ENCODE peak calls at places on chromosomes 4 and X, in seven cellular contexts. S is CD8-positive, alpha-beta T cell; C is fibroblast of villous mesenchyme; F is tibial nerve; Z is right lobe of liver; O is fibroblast of pulmonary artery; E is HL-60. Q is an unnamed sample.

GRCh38 chr4:26985836-26986235 is 125.2 kb downstream of the STIM2 start:
- DNase-seq in S (no peak), C (peak; percentile 74), F (no peak), Z (no peak), O (no peak), E (peak; percentile 14), Q (no peak)

GRCh38 chrX:331772-332495 is 13.3 kb upstream of the GTPBP6 start:
- DNase-seq in S (no peak), C (no peak), F (no peak), Z (no peak), O (no peak), E (no peak), Q (peak; percentile 41)

GRCh38 chr4:56699537-56699936 is 18.4 kb upstream of the HOPX start:
- DNase-seq in S (no peak), C (peak; percentile 60), F (no peak), Z (no peak), O (no peak), E (no peak), Q (no peak)

GRCh38 chrX:109839694-109840358 is 106.8 kb upstream of the ACSL4 start:
- DNase-seq in S (no peak), C (peak; percentile 39), F (no peak), Z (no peak), O (peak; percentile 74), E (peak; percentile 65), Q (no peak)

GRCh38 chr4:151486166-151486565 is 77.2 kb downstream of the FHIP1A start:
- DNase-seq in S (no peak), C (peak; percentile 24), F (no peak), Z (no peak), O (peak; percentile 8), E (no peak), Q (no peak)

GRCh38 chr4:87092389-87093141 is 127.9 kb downstream of the KLHL8 start:
- DNase-seq in S (no peak), C (peak; percentile 88), F (peak; percentile 24), Z (peak; percentile 84), O (peak; percentile 92), E (peak; percentile 95), Q (peak; percentile 50)

GRCh38 chr4:1079711-1080265 is 33.6 kb downstream of the RNF212 start:
- DNase-seq in S (no peak), C (no peak), F (no peak), Z (peak; percentile 27), O (no peak), E (no peak), Q (no peak)

GRCh38 chr4:61070269-61070668 is 129.9 kb upstream of the ADGRL3 start:
- DNase-seq in S (no peak), C (no peak), F (no peak), Z (no peak), O (no peak), E (peak; percentile 6), Q (no peak)

GRCh38 chrX:122817321-122817720 is 366.8 kb upstream of the GRIA3 start:
- DNase-seq in S (no peak), C (no peak), F (no peak), Z (no peak), O (no peak), E (no peak), Q (no peak)

GRCh38 chr4:119151161-119151560 is 15.5 kb downstream of the MYOZ2 start:
- DNase-seq in S (no peak), C (no peak), F (no peak), Z (no peak), O (peak; percentile 19), E (no peak), Q (no peak)

GRCh38 chr4:101697266-101697665 is 93.3 kb upstream of the BANK1 start:
- DNase-seq in S (no peak), C (no peak), F (no peak), Z (no peak), O (no peak), E (no peak), Q (peak; percentile 53)

GRCh38 chrX:22538581-22538980 is 265.9 kb downstream of the CBLL2 start:
- DNase-seq in S (no peak), C (no peak), F (no peak), Z (no peak), O (no peak), E (no peak), Q (no peak)

GRCh38 chr4:179352221-179352620 is 1910.0 kb upstream of the AGA start:
- DNase-seq in S (no peak), C (no peak), F (no peak), Z (no peak), O (no peak), E (no peak), Q (no peak)

GRCh38 chr4:170884965-170885583 is 795.3 kb upstream of the AADAT start:
- DNase-seq in S (no peak), C (no peak), F (no peak), Z (no peak), O (no peak), E (no peak), Q (no peak)

GRCh38 chr4:106614446-106614845 is 245.9 kb upstream of the GIMD1 start:
- DNase-seq in S (no peak), C (no peak), F (no peak), Z (no peak), O (no peak), E (no peak), Q (no peak)

GRCh38 chr4:182923376-182923775 is 6.2 kb upstream of the DCTD start:
- DNase-seq in S (no peak), C (peak; percentile 28), F (no peak), Z (no peak), O (no peak), E (no peak), Q (no peak)

GRCh38 chr4:1113311-1114009 is at the start of gene RNF212:
- DNase-seq in S (peak; percentile 33), C (peak; percentile 5), F (no peak), Z (no peak), O (peak; percentile 6), E (no peak), Q (no peak)

GRCh38 chr4:182062458-182062857 is 180.7 kb upstream of the TENM3 start:
- DNase-seq in S (no peak), C (peak; percentile 2), F (no peak), Z (no peak), O (no peak), E (no peak), Q (no peak)

GRCh38 chr4:99968330-99968729 is 18.3 kb upstream of the H2AZ1 start:
- DNase-seq in S (no peak), C (peak; percentile 66), F (no peak), Z (no peak), O (peak; percentile 50), E (no peak), Q (no peak)

GRCh38 chr4:14863420-14864364 is 138.6 kb upstream of the CPEB2 start:
- DNase-seq in S (no peak), C (no peak), F (no peak), Z (no peak), O (no peak), E (no peak), Q (no peak)

GRCh38 chrX:130108647-130109428 is 1.5 kb downstream of the ELF4 start:
- DNase-seq in S (peak; percentile 53), C (no peak), F (no peak), Z (no peak), O (no peak), E (peak; percentile 65), Q (no peak)

GRCh38 chr4:32163125-32163524 is 1443.0 kb downstream of the PCDH7 start:
- DNase-seq in S (no peak), C (no peak), F (no peak), Z (no peak), O (no peak), E (peak; percentile 18), Q (no peak)

GRCh38 chr4:112321768-112322684 is 24.9 kb downstream of the ALPK1 start:
- DNase-seq in S (peak; percentile 76), C (peak; percentile 67), F (peak; percentile 54), Z (peak; percentile 65), O (peak; percentile 73), E (peak; percentile 79), Q (peak; percentile 48)

GRCh38 chr4:138910914-138911336 is 104.7 kb upstream of the NOCT start:
- DNase-seq in S (no peak), C (peak; percentile 81), F (peak; percentile 23), Z (peak; percentile 70), O (peak; percentile 96), E (no peak), Q (peak; percentile 84)

GRCh38 chrX:155108427-155108826 is 37.1 kb downstream of the BRCC3 start:
- DNase-seq in S (no peak), C (no peak), F (no peak), Z (no peak), O (no peak), E (no peak), Q (no peak)

DNA sequence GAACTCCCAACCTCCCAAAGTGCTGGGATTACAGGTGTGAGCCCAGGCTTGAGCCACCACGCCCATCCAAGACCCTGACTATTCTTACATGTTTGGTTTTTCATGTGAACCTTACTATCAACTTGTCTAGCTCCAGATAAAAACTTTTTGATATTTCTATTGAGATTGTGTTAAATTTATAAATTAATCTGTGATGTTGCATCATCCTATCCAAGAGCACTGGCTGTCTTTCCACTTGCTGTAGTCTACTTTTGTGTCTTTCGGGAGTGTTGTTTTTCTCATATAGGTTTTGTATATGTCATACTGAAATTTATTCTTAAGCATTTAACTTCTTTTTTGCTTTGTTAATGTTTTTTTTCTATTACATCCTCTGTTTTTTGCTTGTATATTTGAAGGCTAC is 34.6 kb downstream of the BRCC3 start:
- DNase-seq in S (no peak), C (no peak), F (no peak), Z (no peak), O (no peak), E (no peak), Q (no peak)
- H3K4me3 ChIP-seq in S (no peak overlapping the region), C (no peak overlapping the region), F (no peak overlapping the region), Z (no peak overlapping the region), O (no peak overlapping the region), E (no peak overlapping the region), Q (no peak overlapping the region)

GRCh38 chrX:53018627-53019026 is 30.0 kb upstream of the GPR173 start:
- DNase-seq in S (no peak), C (no peak), F (no peak), Z (no peak), O (no peak), E (no peak), Q (no peak)
- TF ChIP-seq CTCF in S (no peak), C (peak; percentile 17), F (no peak), Z (no peak), O (peak; percentile 6), E (no peak), Q (no peak)

DNA sequence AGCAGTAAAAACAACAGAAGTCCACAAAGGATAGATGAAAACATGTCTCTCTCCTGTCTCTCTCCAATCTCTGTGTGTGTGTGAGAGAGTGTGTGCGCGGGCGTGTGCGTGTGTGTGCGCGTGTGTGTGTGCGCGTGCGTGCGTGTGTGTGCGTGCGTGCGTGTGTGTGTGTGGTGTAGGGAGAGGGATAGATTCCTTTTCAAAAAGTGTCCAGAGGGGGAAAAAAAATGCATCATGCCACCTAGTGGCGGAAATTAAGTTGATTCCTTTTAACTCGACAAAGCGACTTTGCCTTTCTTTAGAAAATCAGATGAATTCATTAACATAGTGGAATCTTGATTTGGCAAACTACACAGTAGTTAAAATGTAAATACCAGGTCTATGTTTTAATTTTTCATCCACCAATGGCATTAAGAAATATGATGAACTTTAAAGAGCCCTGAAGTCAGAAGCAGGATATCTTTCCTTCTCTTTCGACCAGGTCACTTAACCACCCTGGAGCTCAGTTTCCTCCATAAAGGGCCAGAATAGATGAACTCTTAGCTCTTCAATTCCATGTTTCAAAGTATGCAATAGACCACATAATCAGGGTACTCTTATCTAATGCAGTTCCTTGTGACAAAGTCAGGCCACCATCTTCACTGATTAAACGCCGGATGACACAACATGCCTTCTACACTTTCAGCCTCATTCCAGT is 162.9 kb downstream of the FBXO8 start:
- DNase-seq in S (no peak), C (peak; percentile 81), F (peak; percentile 24), Z (no peak), O (peak; percentile 91), E (peak; percentile 44), Q (peak; percentile 7)
- H3K4me3 ChIP-seq in S (no peak overlapping the region), C (peak overlapping the region; percentile 43), F (peak overlapping the region; percentile 21), Z (no peak overlapping the region), O (peak overlapping the region; percentile 56), E (peak overlapping the region; percentile 28), Q (peak overlapping the region; percentile 22)

GRCh38 chrX:83260288-83260687 is 247.8 kb upstream of the POU3F4 start:
- DNase-seq in S (no peak), C (no peak), F (no peak), Z (no peak), O (no peak), E (no peak), Q (no peak)
- TF ChIP-seq CTCF in S (no peak), C (no peak), F (no peak), Z (no peak), O (no peak), E (no peak), Q (no peak)